ENCODE peak calls at places on chromosomes 5 and 9, in five cellular contexts. B is neuronal stem cell, G is H9, V is mesenchymal stem cell, R is H1. L is an unnamed sample.
A peak's percentile ranks its signal among the peaks of the same experiment; 100 is the strongest.

GRCh38 chr9:118268046-118268445 is 563.8 kb downstream of the TLR4 start:
- DNase-seq in R (no peak), G (no peak), V (no peak), B (no peak), L (no peak)

GRCh38 chr5:60586307-60586901 is 113.6 kb downstream of the DEPDC1B start:
- DNase-seq in B (no peak), G (no peak), R (no peak), V (peak; percentile 61), L (no peak)

GRCh38 chr9:34190996-34191892 is 12.4 kb downstream of the UBAP1 start:
- DNase-seq in B (no peak), G (no peak), R (no peak), V (peak; percentile 68), L (peak; percentile 41)

GRCh38 chr5:23507278-23507685 is at the start of gene PRDM9:
- DNase-seq in B (no peak), R (peak; percentile 10), G (peak; percentile 84), V (peak; percentile 79), L (peak; percentile 82)

GRCh38 chr9:109158656-109159055 is 8.4 kb downstream of the FRRS1L start:
- DNase-seq in G (no peak), R (no peak), B (no peak), V (no peak), L (no peak)

GRCh38 chr9:4297795-4298254 is 2.0 kb downstream of the GLIS3 start:
- DNase-seq in R (no peak), B (peak; percentile 80), G (peak; percentile 72), V (peak; percentile 84), L (peak; percentile 55)

GRCh38 chr9:11319477-11320060 is 706.8 kb upstream of the PTPRD start:
- DNase-seq in R (no peak), V (peak; percentile 50), G (no peak), B (peak; percentile 39), L (peak; percentile 1)

GRCh38 chr5:139951296-139951924 is 91.7 kb downstream of the NRG2 start:
- DNase-seq in G (no peak), V (no peak), B (no peak), R (no peak), L (no peak)

GRCh38 chr5:39197556-39197955 is 21.8 kb downstream of the FYB1 start:
- DNase-seq in R (no peak), G (no peak), B (no peak), V (no peak), L (no peak)

GRCh38 chr9:32587901-32588300 is 14.9 kb upstream of the NDUFB6 start:
- DNase-seq in B (no peak), G (no peak), V (peak; percentile 30), R (no peak), L (no peak)

GRCh38 chr5:160507181-160507811 is 85.6 kb downstream of the PTTG1 start:
- DNase-seq in R (no peak), B (no peak), G (no peak), V (no peak), L (peak; percentile 64)

GRCh38 chr9:6894135-6894534 is 136.4 kb downstream of the KDM4C start:
- DNase-seq in G (no peak), R (no peak), B (no peak), V (no peak), L (no peak)

GRCh38 chr5:43044181-43044914 is 4.2 kb upstream of the ANXA2R start:
- DNase-seq in V (peak; percentile 77), R (no peak), G (peak; percentile 77), B (no peak), L (no peak)

GRCh38 chr5:82975396-82975795 is 101.8 kb downstream of the TMEM167A start:
- DNase-seq in B (no peak), R (no peak), V (no peak), G (no peak), L (peak; percentile 16)

GRCh38 chr9:108478871-108479332 is 376.9 kb downstream of the ACTL7B start:
- DNase-seq in R (no peak), V (peak; percentile 91), B (no peak), G (no peak), L (no peak)

GRCh38 chr5:137470111-137470920 is 28.8 kb downstream of the SPOCK1 start:
- DNase-seq in V (no peak), R (no peak), B (no peak), G (no peak), L (peak; percentile 29)

GRCh38 chr9:134406366-134407122 is 80.3 kb downstream of the RXRA start:
- DNase-seq in B (no peak), R (no peak), G (no peak), V (peak; percentile 49), L (peak; percentile 27)

GRCh38 chr9:16321461-16322119 is 548.9 kb downstream of the BNC2 start:
- DNase-seq in V (peak; percentile 55), R (no peak), B (no peak), G (peak; percentile 17), L (no peak)

GRCh38 chr5:62064993-62065392 is 241.0 kb upstream of the KIF2A start:
- DNase-seq in G (no peak), B (no peak), R (no peak), V (no peak), L (no peak)

GRCh38 chr9:134179595-134179917 is 15.2 kb upstream of the RNU6ATAC start:
- DNase-seq in R (no peak), G (no peak), B (no peak), V (no peak), L (no peak)

GRCh38 chr9:82216435-82216834 is 227.9 kb downstream of the SPATA31D1 start:
- DNase-seq in B (no peak), V (no peak), G (no peak), R (no peak), L (no peak)

GRCh38 chr5:169850407-169850806 is 129.9 kb downstream of the INSYN2B start:
- DNase-seq in V (no peak), R (no peak), G (no peak), B (no peak), L (no peak)

GRCh38 chr9:111944467-111944866 is 47.9 kb downstream of the UGCG start:
- DNase-seq in R (no peak), G (no peak), V (peak; percentile 81), B (no peak), L (no peak)
- H2BK12ac ChIP-seq in R (no peak overlapping the region), G (no peak overlapping the region), V (no peak overlapping the region), B (no peak overlapping the region), L (no peak overlapping the region)

GRCh38 chr5:111070272-111071134 is 1.0 kb upstream of the TSLP start:
- DNase-seq in B (peak; percentile 49), V (peak; percentile 57), G (peak; percentile 70), R (no peak), L (peak; percentile 29)
- H4K8ac ChIP-seq in B (no peak overlapping the region), V (peak overlapping the region; percentile 57), G (no peak overlapping the region), R (no peak overlapping the region), L (no peak overlapping the region)

DNA sequence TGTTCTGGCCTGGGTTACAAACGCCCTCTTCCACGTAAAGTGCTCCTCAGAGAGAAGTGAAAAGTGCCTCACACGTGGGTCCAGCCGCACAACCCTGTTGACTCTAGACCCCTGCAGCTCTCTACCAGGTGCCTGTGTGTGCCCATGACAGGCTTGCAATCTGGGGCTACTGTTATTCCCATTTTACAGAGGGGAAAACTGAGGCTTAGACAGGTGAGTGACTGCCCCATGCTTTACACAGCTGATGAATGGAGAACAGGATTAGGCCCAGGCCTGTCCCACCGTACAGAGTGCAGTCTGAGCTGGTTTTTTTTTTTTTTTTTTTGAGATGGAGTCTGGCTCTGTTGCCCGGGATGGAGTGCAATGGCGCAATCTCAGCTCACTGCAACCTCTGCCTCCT is 6.2 kb upstream of the INPP5E start:
- DNase-seq in B (no peak), R (no peak), G (no peak), V (no peak), L (no peak)
- H2BK12ac ChIP-seq in B (no peak overlapping the region), R (no peak overlapping the region), G (no peak overlapping the region), V (no peak overlapping the region), L (no peak overlapping the region)

GRCh38 chr9:130823435-130823834 is 11.6 kb upstream of the ABL1 start:
- DNase-seq in R (no peak), G (no peak), B (no peak), V (peak; percentile 72), L (no peak)
- H4K8ac ChIP-seq in R (no peak overlapping the region), G (no peak overlapping the region), B (no peak overlapping the region), V (peak overlapping the region; percentile 87), L (no peak overlapping the region)

GRCh38 chr9:90855208-90856000 is 53.8 kb downstream of the SYK start:
- DNase-seq in G (peak; percentile 6), B (no peak), V (no peak), R (no peak), L (no peak)

GRCh38 chr9:90857103-90857502 is 55.5 kb downstream of the SYK start:
- DNase-seq in V (no peak), R (no peak), B (no peak), G (peak; percentile 0), L (no peak)

GRCh38 chr9:90858505-90858904 is 56.9 kb downstream of the SYK start:
- DNase-seq in R (no peak), V (no peak), G (peak; percentile 22), B (no peak), L (no peak)

GRCh38 chr9:90860382-90860781 is 58.8 kb downstream of the SYK start:
- DNase-seq in B (no peak), R (no peak), V (no peak), G (peak; percentile 6), L (no peak)

DNA sequence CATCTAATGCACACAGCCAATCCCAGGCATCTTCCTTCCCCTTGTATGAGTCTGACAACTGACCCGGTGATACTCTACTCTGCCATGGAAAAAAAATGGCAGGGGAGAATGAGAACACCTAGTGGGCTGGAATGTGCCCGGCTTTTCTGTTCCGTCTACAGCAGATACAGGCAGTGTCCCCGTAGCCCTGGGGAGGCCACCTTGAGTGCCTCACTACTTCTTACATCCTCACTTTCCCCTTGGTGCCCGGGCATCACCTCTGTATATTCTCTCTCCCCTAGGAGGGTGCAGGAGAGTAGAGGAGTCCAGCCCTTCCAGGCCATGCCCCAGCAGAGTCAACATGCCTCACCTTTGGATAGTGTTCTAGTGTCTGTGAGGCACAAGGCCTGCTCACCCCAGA is 56.2 kb downstream of the SYK start:
- DNase-seq in V (no peak), G (peak; percentile 10), R (no peak), B (no peak), L (no peak)
- H2BK12ac ChIP-seq in V (no peak overlapping the region), G (no peak overlapping the region), R (no peak overlapping the region), B (no peak overlapping the region), L (no peak overlapping the region)

DNA sequence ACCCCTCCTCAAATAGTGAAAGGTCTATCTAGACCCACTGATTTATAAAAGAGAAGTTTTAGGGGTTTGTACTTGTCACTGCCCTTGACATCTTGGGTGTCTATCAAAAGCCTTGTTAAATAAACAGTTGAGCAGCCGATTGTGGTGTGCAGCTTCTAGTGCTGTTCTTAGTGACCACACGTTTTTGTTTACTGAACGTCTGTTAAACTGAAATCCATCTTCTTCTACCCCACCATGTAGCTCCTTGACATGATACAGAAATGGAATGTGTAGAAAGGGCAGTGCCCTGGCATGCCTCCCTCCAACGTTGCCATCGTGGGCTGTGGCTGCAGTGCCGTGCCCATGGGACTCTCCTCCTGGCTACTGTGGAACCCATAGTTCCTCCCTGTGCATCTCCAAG is 23.4 kb upstream of the TGFBI start:
- DNase-seq in B (no peak), G (no peak), R (no peak), V (peak; percentile 75), L (no peak)
- H4K8ac ChIP-seq in B (no peak overlapping the region), G (no peak overlapping the region), R (no peak overlapping the region), V (peak overlapping the region; percentile 69), L (no peak overlapping the region)

DNA sequence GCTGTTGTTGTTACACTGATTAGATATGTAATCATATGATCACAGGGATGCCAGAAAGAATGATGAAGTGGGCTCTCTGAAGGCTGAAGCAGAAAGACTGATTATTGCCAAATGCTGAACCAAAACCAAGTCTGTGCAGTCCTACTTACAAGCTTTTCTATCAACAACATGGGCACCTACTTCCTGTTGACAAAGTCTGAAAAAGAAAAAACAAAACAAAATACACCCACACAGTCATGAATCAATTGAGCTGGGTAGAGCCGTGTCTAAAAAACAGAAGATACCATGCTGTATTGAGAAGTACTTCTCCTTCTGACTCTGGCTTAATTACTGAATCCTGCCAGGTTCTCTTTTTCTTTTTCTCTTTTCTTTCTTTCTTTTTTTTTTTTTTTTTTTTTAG is 363.4 kb downstream of the RAB3C start:
- DNase-seq in R (no peak), V (no peak), G (no peak), B (no peak), L (no peak)
- H2BK12ac ChIP-seq in R (no peak overlapping the region), V (no peak overlapping the region), G (no peak overlapping the region), B (no peak overlapping the region), L (no peak overlapping the region)

L was measured in trophoblast cell.